ENCODE peak calls at places on chromosome 16, in nine cellular contexts. Z is hepatocyte, X is H9, A is fibroblast of lung, F is IMR-90, M is neural progenitor cell, C is Karpas-422, U is trophoblast cell, V is SK-N-SH. T is an unnamed sample. For H3K4me1, the result is how much of the 10 kb centered on the place peaks cover.

GRCh38 chr16:6267682-6268081 is 1065.0 kb upstream of the RBFOX1 start:
- DNase-seq in Z (no peak), X (no peak), A (no peak), F (no peak), M (no peak), C (no peak), U (no peak), V (no peak), T (no peak)

GRCh38 chr16:10312784-10313724 is 72.8 kb upstream of the ATF7IP2 start:
- DNase-seq in Z (no peak), X (no peak), A (no peak), F (no peak), M (no peak), C (peak), U (no peak), V (no peak), T (no peak)

GRCh38 chr16:83374951-83375350 is 432.8 kb upstream of the HSBP1 start:
- DNase-seq in Z (no peak), X (no peak), A (no peak), F (no peak), M (no peak), C (no peak), U (no peak), V (no peak), T (no peak)

GRCh38 chr16:67672739-67673662 is 6.4 kb downstream of the C16orf86 start:
- DNase-seq in Z (peak), X (peak), A (peak), F (peak), M (peak), C (peak), U (peak), V (peak), T (peak)

GRCh38 chr16:783404-784161 is 4.6 kb downstream of the RPUSD1 start:
- DNase-seq in Z (no peak), X (no peak), A (peak), F (peak), M (no peak), C (peak), U (peak), V (no peak), T (no peak)

GRCh38 chr16:86818701-86819522 is 240.6 kb downstream of the FOXL1 start:
- DNase-seq in Z (peak), X (no peak), A (no peak), F (no peak), M (no peak), C (no peak), U (no peak), V (no peak), T (no peak)

GRCh38 chr16:53504161-53504663 is 1.2 kb upstream of the AKTIP start:
- DNase-seq in Z (peak), X (no peak), A (peak), F (peak), M (peak), C (peak), U (peak), V (peak), T (peak)

GRCh38 chr16:84088695-84089395 is 27.9 kb downstream of the MBTPS1 start:
- DNase-seq in Z (no peak), X (no peak), A (no peak), F (no peak), M (no peak), C (peak), U (no peak), V (no peak), T (no peak)

DNA sequence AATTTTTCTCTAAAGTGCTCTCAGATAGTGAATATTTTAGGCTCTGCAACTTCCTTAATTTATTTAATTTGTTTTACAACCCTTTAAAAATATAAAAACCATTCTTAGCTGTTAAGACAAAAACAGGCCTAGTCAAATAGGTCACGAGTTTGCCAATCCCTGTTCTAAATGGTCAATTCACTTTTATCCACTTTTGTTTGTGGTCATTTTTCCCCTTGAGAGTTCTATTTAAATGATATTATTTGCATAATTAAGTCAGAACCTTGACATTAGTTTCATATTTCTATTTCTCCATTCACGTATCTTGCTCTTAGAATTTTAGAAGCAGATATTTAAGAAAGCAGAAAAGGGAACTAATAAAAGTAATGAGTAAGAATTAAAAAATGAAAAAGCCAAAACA is 4.0 kb downstream of the AMFR start:
- DNase-seq in Z (no peak), X (no peak), A (no peak), F (no peak), M (no peak), C (peak), U (no peak), V (no peak), T (no peak)
- H3K4me1 ChIP-seq in Z (under half), X (under half), A (under half), F (under half), M (under half), C (half or more), U (under half), V (under half), T (under half)

GRCh38 chr16:3066440-3066748 is 954 bp downstream of the IL32 start:
- DNase-seq in Z (no peak), X (no peak), A (no peak), F (no peak), M (no peak), C (no peak), U (no peak), V (no peak), T (no peak)
- H2AFZ ChIP-seq in Z (no peak), X (no peak), A (no peak), F (peak), M (no peak), C (no peak), U (no peak), V (no peak), T (no peak)

DNA sequence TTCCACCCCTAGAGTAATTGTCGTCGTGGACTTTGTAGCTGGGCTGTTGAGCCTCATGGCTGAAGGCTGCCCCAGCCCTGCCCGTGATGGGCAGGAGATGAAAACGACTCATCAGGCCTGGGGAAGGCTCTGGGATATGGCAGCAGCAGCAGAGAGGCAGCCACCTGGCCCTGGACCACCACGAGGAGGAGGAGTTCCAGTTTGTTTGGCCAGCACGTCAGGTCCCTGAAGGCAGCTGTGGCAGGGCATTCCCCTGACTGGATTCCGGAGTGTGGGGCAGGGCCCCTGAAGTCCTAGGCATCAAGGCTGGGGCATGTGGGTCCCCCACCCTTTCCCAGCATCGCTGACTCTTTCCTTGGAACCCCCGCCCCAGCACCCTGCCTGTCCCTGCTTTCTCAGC is 197.4 kb downstream of the ZNF423 start:
- DNase-seq in Z (no peak), X (no peak), A (no peak), F (no peak), M (no peak), C (no peak), U (no peak), V (no peak), T (no peak)
- H3K4me2 ChIP-seq in Z (no peak), X (no peak), A (no peak), F (no peak), M (no peak), C (no peak), U (no peak), V (no peak), T (no peak)

GRCh38 chr16:66275795-66276428 is 90.6 kb upstream of the CDH5 start:
- DNase-seq in Z (peak), X (peak), A (peak), F (peak), M (peak), C (peak), U (peak), V (peak), T (peak)

GRCh38 chr16:66273644-66274334 is 92.7 kb upstream of the CDH5 start:
- DNase-seq in Z (peak), X (peak), A (peak), F (peak), M (no peak), C (no peak), U (no peak), V (no peak), T (peak)

GRCh38 chr16:66272461-66272860 is 94.0 kb upstream of the CDH5 start:
- DNase-seq in Z (no peak), X (peak), A (no peak), F (no peak), M (no peak), C (no peak), U (no peak), V (no peak), T (no peak)

GRCh38 chr16:66273036-66273435 is 93.5 kb upstream of the CDH5 start:
- DNase-seq in Z (peak), X (peak), A (no peak), F (no peak), M (no peak), C (no peak), U (no peak), V (no peak), T (no peak)

GRCh38 chr16:66274335-66275110 is 92.0 kb upstream of the CDH5 start:
- DNase-seq in Z (peak), X (peak), A (peak), F (peak), M (no peak), C (peak), U (peak), V (peak), T (no peak)
- H3K4me1 ChIP-seq in Z (under half), X (under half), A (under half), F (under half), M (under half), C (under half), U (under half), V (under half), T (under half)

DNA sequence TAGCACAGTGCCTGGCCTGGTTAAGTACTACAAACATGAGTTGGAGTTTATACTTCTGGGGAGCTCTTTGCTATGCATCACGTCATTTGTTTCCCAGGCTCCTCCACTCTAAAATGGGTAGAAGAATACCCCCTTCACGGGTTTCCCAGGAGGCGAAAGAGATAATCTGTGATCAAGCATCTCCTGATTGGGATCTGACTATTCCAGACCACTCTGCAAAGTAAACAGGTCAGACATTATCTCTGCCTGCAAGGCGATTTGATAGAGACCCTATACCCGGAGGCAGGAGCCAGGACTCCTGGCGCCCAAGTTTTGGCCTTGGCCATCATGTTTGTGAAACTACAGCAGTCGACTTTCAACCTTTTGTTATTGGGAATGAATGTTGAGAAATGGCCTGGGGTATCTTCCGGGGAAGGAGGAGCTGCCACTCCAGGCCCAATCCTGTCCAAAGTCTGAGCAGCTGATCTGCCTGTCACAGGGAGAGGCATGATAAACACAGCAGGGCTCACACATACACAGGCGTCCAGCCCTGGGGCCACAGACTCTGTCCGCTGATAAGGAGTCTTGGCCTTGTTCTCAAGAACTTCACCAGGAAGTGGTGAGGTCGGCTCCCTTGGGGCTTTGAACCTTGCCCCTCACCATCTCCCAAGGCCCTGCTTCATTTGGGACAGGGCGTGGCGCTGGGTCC is 199.9 kb downstream of the MAF start:
- DNase-seq in Z (peak), X (no peak), A (no peak), F (no peak), M (no peak), C (no peak), U (peak), V (no peak), T (no peak)
- H2AFZ ChIP-seq in Z (no peak), X (no peak), A (no peak), F (no peak), M (no peak), C (no peak), U (no peak), V (no peak), T (no peak)

GRCh38 chr16:85171004-85171808 is 58.9 kb upstream of the CIBAR2 start:
- DNase-seq in Z (no peak), X (no peak), A (no peak), F (no peak), M (no peak), C (no peak), U (peak), V (no peak), T (no peak)
- H3K4me2 ChIP-seq in Z (peak), X (no peak), A (peak), F (peak), M (no peak), C (no peak), U (peak), V (peak), T (peak)

DNA sequence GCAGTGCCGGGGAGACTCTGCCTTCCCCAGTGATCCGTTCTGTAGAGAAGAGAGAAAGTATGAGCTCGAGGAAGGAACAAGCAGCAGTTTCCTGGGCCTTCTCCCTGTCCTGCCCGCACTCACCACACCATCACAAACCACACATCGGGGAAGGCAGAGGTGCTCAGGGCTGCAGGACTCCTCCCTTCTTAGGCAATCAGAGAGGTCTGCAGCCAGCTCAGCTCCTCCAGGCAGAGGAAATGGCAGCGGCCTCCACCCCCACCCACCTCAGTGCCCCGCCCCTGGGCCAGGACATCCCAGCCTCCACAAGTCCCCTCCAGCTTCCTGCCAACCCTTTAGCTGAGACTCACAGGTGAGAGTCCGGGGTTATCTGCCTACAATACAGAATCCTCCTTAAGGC is 2.0 kb downstream of the ZNF319 start:
- DNase-seq in Z (peak), X (peak), A (peak), F (no peak), M (no peak), C (no peak), U (peak), V (no peak), T (no peak)
- H3K4me1 ChIP-seq in Z (under half), X (under half), A (under half), F (under half), M (under half), C (under half), U (under half), V (under half), T (under half)

DNA sequence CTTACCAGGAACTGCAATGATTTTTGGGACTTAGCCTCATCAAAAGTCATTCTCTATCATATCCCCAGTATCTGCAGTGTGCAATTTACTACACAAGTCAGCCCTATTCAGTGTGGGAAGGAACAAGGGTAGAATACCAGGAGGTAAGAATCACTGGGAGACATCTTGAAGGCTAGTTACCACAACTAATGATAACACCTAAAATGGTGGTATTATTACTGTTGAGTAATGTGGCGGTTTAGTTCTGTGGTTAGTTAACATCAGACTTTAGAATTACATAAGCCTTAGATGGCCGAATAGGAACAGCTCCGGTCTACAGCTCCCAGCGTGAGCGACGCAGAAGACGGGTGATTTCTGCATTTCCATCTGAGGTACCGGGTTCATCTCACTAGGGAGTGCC is 567.9 kb upstream of the CDH11 start:
- DNase-seq in Z (no peak), X (no peak), A (peak), F (no peak), M (no peak), C (no peak), U (no peak), V (no peak), T (no peak)
- H2AFZ ChIP-seq in Z (no peak), X (no peak), A (no peak), F (no peak), M (no peak), C (no peak), U (no peak), V (no peak), T (peak)

GRCh38 chr16:2235695-2236361 is 416 bp upstream of the DNASE1L2 start:
- DNase-seq in Z (no peak), X (no peak), A (no peak), F (no peak), M (no peak), C (no peak), U (no peak), V (no peak), T (no peak)
- H3K4me2 ChIP-seq in Z (peak), X (peak), A (no peak), F (no peak), M (peak), C (no peak), U (peak), V (no peak), T (peak)